ENCODE peak calls at places on chromosomes 7 and 10, in five cellular contexts. Q is H1, P is H9, R is mesenchymal stem cell, V is neuronal stem cell. C is an unnamed sample.

GRCh38 chr10:110977662-110978061 is 58.3 kb downstream of the SHOC2 start:
- DNase-seq in Q (no peak), R (peak; percentile 23), P (no peak), V (no peak), C (no peak)

GRCh38 chr10:36023939-36024338 is 381.8 kb upstream of the FZD8 start:
- DNase-seq in Q (no peak), P (no peak), R (peak; percentile 95), V (no peak), C (peak; percentile 94)

GRCh38 chr7:23261843-23262452 is 15.4 kb downstream of the GPNMB start:
- DNase-seq in V (peak; percentile 43), R (peak; percentile 74), Q (no peak), P (peak; percentile 69), C (peak; percentile 64)

GRCh38 chr10:86313621-86314041 is 53.0 kb downstream of the GRID1 start:
- DNase-seq in R (no peak), V (no peak), P (peak; percentile 18), Q (no peak), C (no peak)

GRCh38 chr10:6769704-6770417 is 189.8 kb upstream of the PRKCQ start:
- DNase-seq in P (no peak), V (no peak), R (no peak), Q (no peak), C (no peak)

GRCh38 chr7:106367664-106368063 is 82.9 kb upstream of the NAMPT start:
- DNase-seq in Q (no peak), V (no peak), R (no peak), P (no peak), C (no peak)

GRCh38 chr7:91267558-91267955 is 3.3 kb downstream of the FZD1 start:
- DNase-seq in R (peak; percentile 17), V (no peak), Q (no peak), P (no peak), C (no peak)

GRCh38 chr7:22675917-22676343 is 51.1 kb upstream of the IL6 start:
- DNase-seq in R (peak; percentile 85), Q (no peak), V (no peak), P (no peak), C (no peak)

GRCh38 chr7:99369767-99370353 is 4.7 kb upstream of the ARPC1B start:
- DNase-seq in R (no peak), V (no peak), P (no peak), Q (no peak), C (no peak)

GRCh38 chr7:148940702-148941597 is 56.9 kb upstream of the EZH2 start:
- DNase-seq in P (peak; percentile 68), R (peak; percentile 89), Q (no peak), V (peak; percentile 60), C (peak; percentile 71)

GRCh38 chr7:73557397-73558257 is at the start of gene BCL7B:
- DNase-seq in V (peak; percentile 68), R (peak; percentile 65), Q (peak; percentile 38), P (peak; percentile 83), C (peak; percentile 89)

GRCh38 chr7:46775776-46776175 is 806.1 kb downstream of the TNS3 start:
- DNase-seq in V (no peak), Q (no peak), R (no peak), P (no peak), C (no peak)

GRCh38 chr10:22010973-22011408 is 7.5 kb upstream of the DNAJC1 start:
- DNase-seq in Q (no peak), V (no peak), R (peak; percentile 29), P (no peak), C (peak; percentile 67)

GRCh38 chr10:68096913-68097509 is 12.3 kb upstream of the MYPN start:
- DNase-seq in P (peak; percentile 39), R (peak; percentile 81), V (no peak), Q (peak; percentile 50), C (peak; percentile 78)

GRCh38 chr10:30435068-30435422 is 1.1 kb downstream of the MAP3K8 start:
- DNase-seq in P (no peak), V (no peak), Q (no peak), R (peak; percentile 83), C (peak; percentile 51)

GRCh38 chr7:121076350-121077164 is 88.0 kb downstream of the CPED1 start:
- DNase-seq in P (no peak), Q (no peak), R (peak; percentile 79), V (no peak), C (no peak)

GRCh38 chr10:93039721-93040120 is 20.9 kb upstream of the CYP26C1 start:
- DNase-seq in P (peak; percentile 58), Q (no peak), V (no peak), R (peak; percentile 30), C (no peak)

GRCh38 chr7:1940402-1940786 is 270.3 kb downstream of the ELFN1 start:
- DNase-seq in P (no peak), V (no peak), R (no peak), Q (no peak), C (no peak)

GRCh38 chr10:91708174-91708861 is 75.4 kb upstream of the PPP1R3C start:
- DNase-seq in R (no peak), P (no peak), Q (no peak), V (no peak), C (no peak)
- H2BK12ac ChIP-seq in R (no peak overlapping the region), P (no peak overlapping the region), Q (no peak overlapping the region), V (no peak overlapping the region), C (no peak overlapping the region)

DNA sequence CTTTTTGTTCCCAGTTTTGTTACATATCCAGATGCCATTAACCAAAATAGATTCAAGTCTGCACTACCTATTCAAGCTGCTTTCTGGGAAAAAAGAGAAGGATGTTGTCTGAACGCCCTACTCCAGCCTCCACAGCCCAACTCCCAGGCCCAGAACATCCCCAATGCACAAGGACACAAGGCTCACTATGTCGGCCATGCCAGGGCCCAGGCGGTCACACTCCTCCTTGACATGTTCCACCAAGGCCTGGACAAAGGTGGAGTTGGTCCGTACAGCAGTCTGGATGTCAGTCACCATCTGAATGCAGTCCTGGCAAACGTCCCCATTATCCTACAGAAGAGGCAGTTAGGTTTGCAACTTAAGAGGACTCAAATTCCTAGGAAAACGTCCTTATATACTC is 23.2 kb downstream of the PSAP start:
- DNase-seq in Q (no peak), V (no peak), R (no peak), P (no peak), C (no peak)
- H2BK12ac ChIP-seq in Q (no peak overlapping the region), V (no peak overlapping the region), R (no peak overlapping the region), P (no peak overlapping the region), C (no peak overlapping the region)

GRCh38 chr10:31581741-31582323 is 262.8 kb downstream of the ZEB1 start:
- DNase-seq in R (peak; percentile 27), P (no peak), V (no peak), Q (no peak), C (peak; percentile 47)

GRCh38 chr10:31582365-31583052 is 263.5 kb downstream of the ZEB1 start:
- DNase-seq in R (peak; percentile 52), P (no peak), Q (no peak), V (no peak), C (peak; percentile 66)

GRCh38 chr10:31583358-31583757 is 264.3 kb downstream of the ZEB1 start:
- DNase-seq in Q (no peak), P (no peak), R (no peak), V (no peak), C (no peak)

GRCh38 chr10:31584789-31585406 is 265.9 kb downstream of the ZEB1 start:
- DNase-seq in R (no peak), V (no peak), P (no peak), Q (no peak), C (no peak)

GRCh38 chr10:31584098-31584631 is 265.1 kb downstream of the ZEB1 start:
- DNase-seq in Q (no peak), R (no peak), P (no peak), V (no peak), C (no peak)
- H2BK12ac ChIP-seq in Q (no peak overlapping the region), R (no peak overlapping the region), P (no peak overlapping the region), V (no peak overlapping the region), C (peak overlapping the region; percentile 50)

DNA sequence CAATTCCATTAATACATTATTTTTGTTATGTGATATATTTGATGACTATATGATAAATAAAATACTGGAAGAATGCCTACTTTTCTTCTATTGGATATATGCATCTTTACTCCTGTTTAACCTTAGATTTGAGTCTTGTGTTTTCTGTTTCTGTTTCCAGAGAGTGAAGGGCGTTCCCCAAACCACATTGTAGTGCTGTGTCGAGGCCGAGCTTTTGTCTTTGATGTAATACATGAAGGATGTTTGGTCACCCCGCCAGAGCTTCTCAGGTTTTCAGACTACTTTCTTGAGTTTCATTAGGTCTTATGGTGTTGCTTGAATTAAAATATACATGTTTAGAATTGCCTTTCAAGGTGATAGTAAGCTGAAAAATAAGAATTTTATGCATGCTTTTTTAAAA is 23.8 kb downstream of the CROT start:
- DNase-seq in P (no peak), Q (no peak), R (no peak), V (no peak), C (no peak)
- H2BK12ac ChIP-seq in P (no peak overlapping the region), Q (no peak overlapping the region), R (no peak overlapping the region), V (no peak overlapping the region), C (no peak overlapping the region)

DNA sequence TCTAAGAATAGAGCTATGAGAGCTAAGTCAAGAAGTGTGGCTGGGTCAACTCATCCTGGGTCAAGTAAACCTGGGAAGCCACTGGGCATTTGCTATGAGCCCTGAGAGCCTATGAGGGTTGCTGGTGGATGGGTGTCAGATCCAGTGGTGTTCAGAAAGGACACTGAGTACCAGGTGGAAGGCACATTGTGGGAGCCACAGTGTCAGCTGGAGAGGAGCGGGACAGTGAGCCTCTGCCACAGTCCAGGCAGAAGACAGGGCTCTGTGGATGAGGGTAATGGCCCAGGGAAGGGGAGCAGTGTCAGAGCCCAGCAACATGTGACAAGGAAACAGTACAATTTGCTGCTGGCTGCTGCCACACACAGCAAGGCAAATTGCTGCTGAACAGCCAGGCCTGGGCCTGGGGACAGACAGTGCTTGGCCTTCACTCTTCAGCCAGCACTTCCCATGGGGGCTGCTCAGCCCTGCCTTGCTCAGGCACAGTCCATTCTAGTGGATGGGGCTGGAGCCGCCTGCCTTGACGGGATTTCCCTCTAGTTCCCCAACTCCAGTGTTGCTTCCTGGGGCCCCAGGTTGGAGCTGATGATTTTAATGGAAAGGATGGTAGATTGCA is 90.9 kb upstream of the CHST15 start:
- DNase-seq in P (no peak), V (no peak), R (no peak), Q (no peak), C (no peak)
- H2BK12ac ChIP-seq in P (no peak overlapping the region), V (peak overlapping the region; percentile 14), R (no peak overlapping the region), Q (peak overlapping the region; percentile 27), C (no peak overlapping the region)

GRCh38 chr10:1375805-1376170 is 319.6 kb downstream of the WDR37 start:
- DNase-seq in P (no peak), R (no peak), V (no peak), Q (no peak), C (no peak)
- H2BK12ac ChIP-seq in P (no peak overlapping the region), R (no peak overlapping the region), V (peak overlapping the region; percentile 33), Q (peak overlapping the region; percentile 87), C (no peak overlapping the region)

DNA sequence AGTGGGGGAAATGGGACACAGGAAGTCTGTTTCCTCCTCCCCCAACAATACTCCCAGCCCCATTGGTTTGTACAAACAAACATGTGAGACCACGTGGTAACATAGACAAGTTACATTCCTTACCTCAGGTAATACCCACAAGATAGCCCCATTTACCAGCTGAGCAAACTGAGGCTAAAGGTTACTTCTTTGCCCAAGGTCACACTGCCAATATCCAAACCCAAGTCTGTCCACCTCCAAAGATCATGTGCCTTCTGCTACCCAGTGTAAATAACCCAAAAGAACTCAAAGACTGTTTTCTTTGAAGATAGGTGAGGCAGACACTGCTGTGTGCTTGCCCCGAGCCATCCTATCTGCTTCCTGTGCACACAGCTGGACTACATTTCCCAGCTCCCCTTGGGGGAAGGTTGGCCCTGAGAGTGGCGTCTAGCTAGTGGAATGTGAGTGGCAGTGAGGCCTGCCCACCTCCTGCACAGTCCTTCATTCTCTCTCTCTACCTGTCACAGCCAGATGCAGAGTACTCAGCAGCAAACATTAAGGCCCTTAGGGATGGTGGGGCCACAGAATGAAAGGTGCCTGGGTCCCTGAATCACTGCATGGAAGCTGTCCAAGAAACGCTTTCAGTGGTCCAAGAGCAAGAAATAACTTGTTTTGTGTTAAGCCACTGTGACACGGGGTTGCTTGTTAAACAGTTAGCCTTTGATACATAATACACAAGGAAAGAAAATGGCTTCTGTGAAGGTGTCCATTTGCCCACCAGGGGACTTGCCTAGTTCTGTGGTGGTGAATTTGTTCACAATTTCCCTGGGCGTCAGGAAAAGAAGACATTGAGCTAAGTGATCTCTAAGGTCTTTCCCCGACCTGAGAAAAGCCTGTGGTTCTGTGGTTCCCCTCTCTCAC is 257.7 kb upstream of the NFE2L3 start:
- DNase-seq in Q (peak; percentile 13), V (no peak), P (peak; percentile 75), R (no peak), C (no peak)
- H2BK12ac ChIP-seq in Q (no peak overlapping the region), V (no peak overlapping the region), P (no peak overlapping the region), R (no peak overlapping the region), C (no peak overlapping the region)